ENCODE peak calls at places on chromosomes 12 and 14, in six cellular contexts. One of them, this sample, is unnamed.

GRCh38 chr12:99099786-99100185 is 454.7 kb downstream of the APAF1 start:
- DNase-seq in OCI-LY7: peak
- DNase-seq in heart left ventricle: no peak
- DNase-seq in astrocyte of the spinal cord: no peak
- DNase-seq in cardiac fibroblast: no peak
- DNase-seq in tibial nerve: no peak
- DNase-seq in this sample: no peak

GRCh38 chr12:123150273-123150803 is 552 bp downstream of the PITPNM2 start:
- DNase-seq in OCI-LY7: no peak
- DNase-seq in tibial nerve: no peak
- DNase-seq in heart left ventricle: peak
- DNase-seq in astrocyte of the spinal cord: no peak
- DNase-seq in cardiac fibroblast: peak
- DNase-seq in this sample: no peak

GRCh38 chr12:117362391-117362790 is 965 bp upstream of the NOS1 start:
- DNase-seq in tibial nerve: no peak
- DNase-seq in astrocyte of the spinal cord: no peak
- DNase-seq in OCI-LY7: no peak
- DNase-seq in cardiac fibroblast: no peak
- DNase-seq in heart left ventricle: no peak
- DNase-seq in this sample: no peak

GRCh38 chr14:99595034-99595433 is 9.0 kb downstream of the CCDC85C start:
- DNase-seq in astrocyte of the spinal cord: no peak
- DNase-seq in tibial nerve: no peak
- DNase-seq in OCI-LY7: no peak
- DNase-seq in cardiac fibroblast: no peak
- DNase-seq in heart left ventricle: no peak
- DNase-seq in this sample: no peak

GRCh38 chr12:7387289-7387688 is 56.7 kb downstream of the CD163L1 start:
- DNase-seq in cardiac fibroblast: no peak
- DNase-seq in astrocyte of the spinal cord: no peak
- DNase-seq in tibial nerve: no peak
- DNase-seq in OCI-LY7: no peak
- DNase-seq in heart left ventricle: no peak
- DNase-seq in this sample: no peak

GRCh38 chr12:4250691-4251090 is 22.9 kb upstream of the CCND2 start:
- DNase-seq in astrocyte of the spinal cord: no peak
- DNase-seq in cardiac fibroblast: no peak
- DNase-seq in heart left ventricle: no peak
- DNase-seq in tibial nerve: no peak
- DNase-seq in OCI-LY7: no peak
- DNase-seq in this sample: no peak

GRCh38 chr12:10582704-10583103 is 30.7 kb downstream of the MAGOHB start:
- DNase-seq in tibial nerve: no peak
- DNase-seq in astrocyte of the spinal cord: no peak
- DNase-seq in OCI-LY7: no peak
- DNase-seq in heart left ventricle: no peak
- DNase-seq in cardiac fibroblast: no peak
- DNase-seq in this sample: no peak

GRCh38 chr12:52916225-52916624 is 11.3 kb upstream of the KRT8 start:
- DNase-seq in tibial nerve: no peak
- DNase-seq in heart left ventricle: no peak
- DNase-seq in astrocyte of the spinal cord: no peak
- DNase-seq in cardiac fibroblast: no peak
- DNase-seq in OCI-LY7: no peak
- DNase-seq in this sample: no peak

GRCh38 chr12:103964805-103965204 is 867 bp upstream of the TDG start:
- DNase-seq in OCI-LY7: no peak
- DNase-seq in astrocyte of the spinal cord: no peak
- DNase-seq in tibial nerve: no peak
- DNase-seq in cardiac fibroblast: no peak
- DNase-seq in heart left ventricle: no peak
- DNase-seq in this sample: no peak

GRCh38 chr12:49260165-49260564 is 4.7 kb upstream of the TUBA1C start:
- DNase-seq in tibial nerve: no peak
- DNase-seq in OCI-LY7: no peak
- DNase-seq in cardiac fibroblast: peak
- DNase-seq in astrocyte of the spinal cord: peak
- DNase-seq in heart left ventricle: no peak
- DNase-seq in this sample: peak

GRCh38 chr14:69046468-69046867 is 67.4 kb upstream of the ACTN1 start:
- DNase-seq in tibial nerve: peak
- DNase-seq in cardiac fibroblast: peak
- DNase-seq in heart left ventricle: no peak
- DNase-seq in OCI-LY7: no peak
- DNase-seq in astrocyte of the spinal cord: peak
- DNase-seq in this sample: peak

GRCh38 chr12:110694330-110694891 is 5.5 kb upstream of the HVCN1 start:
- DNase-seq in heart left ventricle: peak
- DNase-seq in astrocyte of the spinal cord: no peak
- DNase-seq in tibial nerve: peak
- DNase-seq in cardiac fibroblast: no peak
- DNase-seq in OCI-LY7: no peak
- DNase-seq in this sample: no peak

GRCh38 chr12:110279561-110279960 is 1.5 kb upstream of the ATP2A2 start:
- DNase-seq in cardiac fibroblast: no peak
- DNase-seq in tibial nerve: no peak
- DNase-seq in astrocyte of the spinal cord: no peak
- DNase-seq in OCI-LY7: no peak
- DNase-seq in heart left ventricle: no peak
- DNase-seq in this sample: no peak

GRCh38 chr14:86221000-86221399 is 691.1 kb downstream of the FLRT2 start:
- DNase-seq in heart left ventricle: no peak
- DNase-seq in astrocyte of the spinal cord: no peak
- DNase-seq in tibial nerve: no peak
- DNase-seq in cardiac fibroblast: peak
- DNase-seq in OCI-LY7: no peak
- DNase-seq in this sample: no peak

GRCh38 chr14:84785997-84786396 is 743.9 kb upstream of the FLRT2 start:
- DNase-seq in OCI-LY7: no peak
- DNase-seq in cardiac fibroblast: no peak
- DNase-seq in tibial nerve: no peak
- DNase-seq in heart left ventricle: no peak
- DNase-seq in astrocyte of the spinal cord: peak
- DNase-seq in this sample: peak

GRCh38 chr12:123519151-123520001 is 14.1 kb downstream of the RILPL1 start:
- DNase-seq in astrocyte of the spinal cord: peak
- DNase-seq in tibial nerve: no peak
- DNase-seq in cardiac fibroblast: peak
- DNase-seq in OCI-LY7: no peak
- DNase-seq in heart left ventricle: peak
- DNase-seq in this sample: peak

GRCh38 chr12:57229634-57230380 is at the start of gene SHMT2:
- DNase-seq in astrocyte of the spinal cord: peak
- DNase-seq in cardiac fibroblast: peak
- DNase-seq in tibial nerve: peak
- DNase-seq in OCI-LY7: peak
- DNase-seq in heart left ventricle: peak
- DNase-seq in this sample: peak

GRCh38 chr14:56659361-56659760 is 79.8 kb downstream of the TMEM260 start:
- DNase-seq in astrocyte of the spinal cord: no peak
- DNase-seq in cardiac fibroblast: no peak
- DNase-seq in heart left ventricle: no peak
- DNase-seq in OCI-LY7: no peak
- DNase-seq in tibial nerve: no peak
- DNase-seq in this sample: no peak

GRCh38 chr12:49327887-49328286 is 4.8 kb downstream of the TROAP start:
- DNase-seq in cardiac fibroblast: no peak
- DNase-seq in astrocyte of the spinal cord: no peak
- DNase-seq in heart left ventricle: no peak
- DNase-seq in tibial nerve: no peak
- DNase-seq in OCI-LY7: no peak
- DNase-seq in this sample: no peak

GRCh38 chr12:50589650-50590435 is 85.1 kb downstream of the DIP2B start:
- DNase-seq in cardiac fibroblast: peak
- DNase-seq in OCI-LY7: no peak
- DNase-seq in heart left ventricle: no peak
- DNase-seq in tibial nerve: no peak
- DNase-seq in astrocyte of the spinal cord: peak
- DNase-seq in this sample: peak

GRCh38 chr14:73269729-73270651 is 32.7 kb downstream of the PAPLN start:
- DNase-seq in OCI-LY7: peak
- DNase-seq in heart left ventricle: peak
- DNase-seq in astrocyte of the spinal cord: peak
- DNase-seq in cardiac fibroblast: peak
- DNase-seq in tibial nerve: no peak
- DNase-seq in this sample: peak

GRCh38 chr14:74402264-74403251 is 23.5 kb downstream of the SYNDIG1L start:
- DNase-seq in OCI-LY7: peak
- DNase-seq in tibial nerve: no peak
- DNase-seq in astrocyte of the spinal cord: no peak
- DNase-seq in cardiac fibroblast: no peak
- DNase-seq in heart left ventricle: no peak
- DNase-seq in this sample: no peak

GRCh38 chr14:94059998-94060397 is 21.0 kb downstream of the DDX24 start:
- DNase-seq in astrocyte of the spinal cord: no peak
- DNase-seq in tibial nerve: no peak
- DNase-seq in OCI-LY7: no peak
- DNase-seq in cardiac fibroblast: no peak
- DNase-seq in heart left ventricle: no peak
- DNase-seq in this sample: no peak

GRCh38 chr12:54082402-54082892 is 28.8 kb downstream of the HOXC4 start:
- DNase-seq in cardiac fibroblast: peak
- DNase-seq in heart left ventricle: no peak
- DNase-seq in astrocyte of the spinal cord: peak
- DNase-seq in OCI-LY7: peak
- DNase-seq in tibial nerve: no peak
- DNase-seq in this sample: no peak

GRCh38 chr12:29073631-29074239 is 75.3 kb upstream of the FAR2 start:
- DNase-seq in astrocyte of the spinal cord: peak
- DNase-seq in OCI-LY7: peak
- DNase-seq in tibial nerve: peak
- DNase-seq in cardiac fibroblast: peak
- DNase-seq in heart left ventricle: no peak
- DNase-seq in this sample: peak

GRCh38 chr12:24991209-24992049 is 42.5 kb upstream of the BCAT1 start:
- DNase-seq in heart left ventricle: no peak
- DNase-seq in astrocyte of the spinal cord: peak
- DNase-seq in cardiac fibroblast: peak
- DNase-seq in OCI-LY7: peak
- DNase-seq in tibial nerve: no peak
- DNase-seq in this sample: peak

GRCh38 chr14:97379091-97379531 is 581.9 kb downstream of the VRK1 start:
- DNase-seq in astrocyte of the spinal cord: no peak
- DNase-seq in tibial nerve: no peak
- DNase-seq in cardiac fibroblast: no peak
- DNase-seq in OCI-LY7: no peak
- DNase-seq in heart left ventricle: no peak
- DNase-seq in this sample: no peak

GRCh38 chr12:3704512-3705348 is 48.2 kb downstream of the CRACR2A start:
- DNase-seq in cardiac fibroblast: peak
- DNase-seq in astrocyte of the spinal cord: peak
- DNase-seq in heart left ventricle: no peak
- DNase-seq in tibial nerve: no peak
- DNase-seq in OCI-LY7: no peak
- DNase-seq in this sample: peak

GRCh38 chr12:24488091-24488596 is 460.8 kb downstream of the BCAT1 start:
- DNase-seq in OCI-LY7: no peak
- DNase-seq in heart left ventricle: no peak
- DNase-seq in tibial nerve: no peak
- DNase-seq in astrocyte of the spinal cord: peak
- DNase-seq in cardiac fibroblast: no peak
- DNase-seq in this sample: no peak

GRCh38 chr12:26119391-26119981 is 5.4 kb downstream of the BHLHE41 start:
- DNase-seq in astrocyte of the spinal cord: peak
- DNase-seq in tibial nerve: peak
- DNase-seq in OCI-LY7: peak
- DNase-seq in cardiac fibroblast: peak
- DNase-seq in heart left ventricle: no peak
- DNase-seq in this sample: peak

GRCh38 chr14:52267501-52268190 is at the start of gene PTGDR:
- DNase-seq in tibial nerve: no peak
- DNase-seq in astrocyte of the spinal cord: peak
- DNase-seq in OCI-LY7: no peak
- DNase-seq in heart left ventricle: peak
- DNase-seq in cardiac fibroblast: peak
- DNase-seq in this sample: peak

GRCh38 chr14:70789361-70789760 is 20.0 kb downstream of the MAP3K9 start:
- DNase-seq in tibial nerve: peak
- DNase-seq in heart left ventricle: no peak
- DNase-seq in astrocyte of the spinal cord: peak
- DNase-seq in cardiac fibroblast: peak
- DNase-seq in OCI-LY7: no peak
- DNase-seq in this sample: peak

GRCh38 chr12:30822385-30823139 is 67.8 kb upstream of the CAPRIN2 start:
- DNase-seq in heart left ventricle: peak
- DNase-seq in tibial nerve: peak
- DNase-seq in astrocyte of the spinal cord: peak
- DNase-seq in cardiac fibroblast: peak
- DNase-seq in OCI-LY7: no peak
- DNase-seq in this sample: peak
- TF ChIP-seq CTCF in heart left ventricle: no peak
- TF ChIP-seq CTCF in tibial nerve: no peak
- TF ChIP-seq CTCF in astrocyte of the spinal cord: peak
- TF ChIP-seq CTCF in cardiac fibroblast: no peak
- TF ChIP-seq CTCF in OCI-LY7: no peak
- TF ChIP-seq CTCF in this sample: no peak

DNA sequence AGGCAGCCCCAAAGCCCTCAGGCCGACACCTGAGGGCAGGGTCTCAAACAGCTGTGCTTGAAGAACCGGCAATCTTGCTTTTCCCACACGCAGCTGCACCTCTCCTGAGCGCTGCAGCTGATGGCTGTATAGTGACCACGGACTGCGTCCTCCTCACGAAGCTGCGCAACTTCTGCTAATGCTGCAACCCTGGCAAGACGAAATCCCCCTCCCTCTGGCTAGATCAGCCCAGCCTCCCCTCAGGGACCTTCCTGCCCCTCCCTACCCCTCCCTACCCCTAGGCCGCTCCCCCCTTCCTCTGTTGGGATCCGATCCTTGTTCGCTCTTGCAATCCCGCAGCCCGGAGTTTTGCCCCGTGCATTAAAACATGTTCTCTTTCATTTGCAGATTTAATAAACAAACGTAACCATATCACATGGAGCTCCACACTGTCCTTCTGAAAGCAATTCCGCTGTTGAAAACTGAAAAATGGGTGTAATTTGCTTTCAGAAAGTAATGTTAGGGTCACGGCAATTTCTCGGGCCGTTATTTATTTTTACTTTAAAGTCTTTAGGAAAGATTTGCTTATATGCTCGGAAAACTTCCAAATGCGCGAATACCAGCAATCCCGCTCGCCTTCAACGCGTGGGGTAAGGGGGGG is 4.8 kb upstream of the PAX9 start:
- DNase-seq in heart left ventricle: no peak
- DNase-seq in astrocyte of the spinal cord: no peak
- DNase-seq in tibial nerve: no peak
- DNase-seq in OCI-LY7: no peak
- DNase-seq in cardiac fibroblast: no peak
- DNase-seq in this sample: no peak
- H3K4me3 ChIP-seq in heart left ventricle: peak
- H3K4me3 ChIP-seq in astrocyte of the spinal cord: peak
- H3K4me3 ChIP-seq in tibial nerve: peak
- H3K4me3 ChIP-seq in OCI-LY7: no peak
- H3K4me3 ChIP-seq in cardiac fibroblast: no peak
- H3K4me3 ChIP-seq in this sample: no peak

GRCh38 chr12:108691154-108691994 is 39.9 kb downstream of the CORO1C start:
- DNase-seq in OCI-LY7: peak
- DNase-seq in heart left ventricle: peak
- DNase-seq in astrocyte of the spinal cord: peak
- DNase-seq in tibial nerve: peak
- DNase-seq in cardiac fibroblast: peak
- DNase-seq in this sample: peak
- TF ChIP-seq CTCF in OCI-LY7: peak
- TF ChIP-seq CTCF in heart left ventricle: peak
- TF ChIP-seq CTCF in astrocyte of the spinal cord: peak
- TF ChIP-seq CTCF in tibial nerve: peak
- TF ChIP-seq CTCF in cardiac fibroblast: peak
- TF ChIP-seq CTCF in this sample: peak

GRCh38 chr12:1843641-1844005 is 23.3 kb downstream of the LRTM2 start:
- DNase-seq in tibial nerve: no peak
- DNase-seq in astrocyte of the spinal cord: no peak
- DNase-seq in heart left ventricle: peak
- DNase-seq in cardiac fibroblast: no peak
- DNase-seq in OCI-LY7: no peak
- DNase-seq in this sample: no peak
- H3K4me3 ChIP-seq in tibial nerve: no peak
- H3K4me3 ChIP-seq in astrocyte of the spinal cord: no peak
- H3K4me3 ChIP-seq in heart left ventricle: no peak
- H3K4me3 ChIP-seq in cardiac fibroblast: no peak
- H3K4me3 ChIP-seq in OCI-LY7: no peak
- H3K4me3 ChIP-seq in this sample: no peak

This sample was measured in fibroblast of pulmonary artery.